ENCODE peak calls at places on chromosomes 13 and 19, in ten cellular contexts. L, E, O, P, C, K, N, H, J and F are unnamed samples.

GRCh38 chr19:7916137-7916907 is 1.7 kb downstream of the TGFBR3L start:
- DNase-seq in O (no peak), N (no peak), H (no peak), K (no peak), E (no peak), C (peak), P (no peak), J (peak), L (no peak), F (no peak)

GRCh38 chr19:8017808-8018207 is 12.4 kb upstream of the ELAVL1 start:
- DNase-seq in K (no peak), P (no peak), J (peak), L (no peak), N (no peak), H (no peak), C (peak), O (no peak), E (no peak), F (no peak)

GRCh38 chr19:16628984-16629691 is 1.1 kb upstream of the MED26 start:
- DNase-seq in O (no peak), C (peak), P (peak), H (peak), N (no peak), L (peak), E (no peak), J (peak), K (peak), F (no peak)

GRCh38 chr19:55621673-55622231 is 2.6 kb downstream of the ZNF784 start:
- DNase-seq in J (no peak), N (no peak), H (no peak), K (no peak), P (no peak), C (no peak), E (no peak), L (no peak), O (no peak), F (no peak)

GRCh38 chr13:91621161-91621560 is 222.7 kb downstream of the GPC5 start:
- DNase-seq in E (no peak), C (no peak), N (no peak), K (no peak), J (no peak), O (no peak), P (no peak), H (no peak), L (no peak), F (no peak)

GRCh38 chr19:48741222-48741999 is 1.0 kb upstream of the RASIP1 start:
- DNase-seq in E (no peak), J (peak), O (peak), L (peak), N (no peak), C (peak), H (peak), P (no peak), K (no peak), F (no peak)

GRCh38 chr13:99956473-99957349 is 14.9 kb downstream of the ZIC5 start:
- DNase-seq in L (no peak), K (no peak), E (no peak), H (no peak), P (no peak), N (no peak), O (no peak), J (no peak), C (no peak), F (no peak)

GRCh38 chr19:3346677-3347353 is 19.6 kb upstream of the NFIC start:
- DNase-seq in C (no peak), E (no peak), P (peak), O (peak), N (peak), K (no peak), L (peak), H (peak), J (peak), F (no peak)

GRCh38 chr13:110630566-110631119 is 15.3 kb downstream of the NAXD start:
- DNase-seq in K (no peak), E (no peak), L (no peak), H (no peak), O (no peak), J (no peak), P (no peak), N (no peak), C (no peak), F (no peak)

GRCh38 chr19:6073858-6074708 is 36.2 kb downstream of the RFX2 start:
- DNase-seq in L (no peak), K (no peak), E (no peak), J (no peak), C (no peak), N (no peak), P (peak), O (peak), H (no peak), F (no peak)

GRCh38 chr19:13082192-13083007 is 20.3 kb downstream of the LYL1 start:
- DNase-seq in K (peak), J (no peak), L (peak), E (no peak), H (no peak), P (no peak), O (no peak), C (peak), N (no peak), F (no peak)

GRCh38 chr13:21164631-21165030 is 11.7 kb downstream of the SKA3 start:
- DNase-seq in J (no peak), K (peak), L (no peak), O (no peak), E (no peak), C (no peak), P (no peak), H (no peak), N (no peak), F (no peak)

GRCh38 chr19:57935731-57936130 is 529 bp upstream of the ZNF418 start:
- DNase-seq in K (no peak), P (no peak), E (no peak), C (no peak), J (no peak), O (no peak), L (no peak), N (no peak), H (no peak), F (no peak)

GRCh38 chr19:50510121-50510670 is 795 bp downstream of the JOSD2 start:
- DNase-seq in H (no peak), P (no peak), C (no peak), K (no peak), N (no peak), J (no peak), E (no peak), O (no peak), L (no peak), F (no peak)

GRCh38 chr19:17673937-17674799 is 14.0 kb downstream of the UNC13A start:
- DNase-seq in H (no peak), C (no peak), J (no peak), L (no peak), K (no peak), O (no peak), E (no peak), N (no peak), P (no peak), F (no peak)

GRCh38 chr19:46928951-46929350 is 68.2 kb downstream of the ARHGAP35 start:
- DNase-seq in C (no peak), P (no peak), O (no peak), J (no peak), K (peak), E (no peak), L (no peak), N (no peak), H (no peak), F (no peak)

GRCh38 chr19:52993342-52994178 is 20.2 kb upstream of the ERVV-1 start:
- DNase-seq in N (peak), C (peak), O (peak), E (peak), H (peak), L (peak), K (peak), P (peak), J (peak), F (peak)

GRCh38 chr19:6412111-6412999 is 12.3 kb downstream of the KHSRP start:
- DNase-seq in L (peak), E (peak), P (peak), J (peak), C (no peak), K (no peak), H (peak), O (no peak), N (no peak), F (peak)

GRCh38 chr13:80113714-80114454 is 227.0 kb downstream of the SPRY2 start:
- DNase-seq in C (no peak), O (no peak), E (no peak), P (no peak), J (no peak), H (no peak), L (no peak), N (no peak), K (no peak), F (no peak)

GRCh38 chr13:112996671-112997091 is 27.7 kb downstream of the MCF2L start:
- DNase-seq in L (no peak), C (no peak), H (no peak), N (no peak), O (no peak), J (peak), P (no peak), K (no peak), E (no peak), F (no peak)

GRCh38 chr13:65417953-65418352 is 1812.2 kb downstream of the PCDH9 start:
- DNase-seq in K (no peak), N (no peak), P (no peak), L (no peak), C (no peak), H (no peak), J (no peak), O (no peak), E (no peak), F (no peak)

GRCh38 chr13:80473695-80474094 is 132.8 kb upstream of the SPRY2 start:
- DNase-seq in O (no peak), K (peak), H (peak), C (no peak), P (no peak), L (no peak), J (no peak), E (no peak), N (no peak), F (no peak)

GRCh38 chr13:99340638-99341037 is 33.4 kb upstream of the GPR183 start:
- DNase-seq in J (no peak), H (no peak), N (no peak), O (no peak), L (no peak), P (no peak), E (no peak), C (no peak), K (no peak), F (no peak)

GRCh38 chr19:11418518-11419506 is at the start of gene RGL3:
- DNase-seq in K (no peak), H (peak), E (no peak), P (no peak), N (no peak), J (peak), L (no peak), C (no peak), O (peak), F (peak)

GRCh38 chr13:22740264-22740663 is 440.5 kb upstream of the SGCG start:
- DNase-seq in N (no peak), K (no peak), P (no peak), E (no peak), C (no peak), O (no peak), J (no peak), L (no peak), H (no peak), F (no peak)

GRCh38 chr19:29266001-29266400 is 53.0 kb upstream of the UQCRFS1 start:
- DNase-seq in P (no peak), H (no peak), L (no peak), K (no peak), O (peak), J (no peak), C (no peak), E (no peak), N (no peak), F (no peak)

GRCh38 chr19:30309983-30310805 is 62.0 kb upstream of the ZNF536 start:
- DNase-seq in P (no peak), C (no peak), N (no peak), L (no peak), O (peak), H (no peak), E (no peak), J (no peak), K (no peak), F (no peak)

GRCh38 chr19:12574036-12574435 is 22.8 kb upstream of the ZNF564 start:
- DNase-seq in H (no peak), L (no peak), J (peak), N (no peak), C (no peak), K (no peak), O (no peak), E (no peak), P (no peak), F (no peak)

GRCh38 chr13:51739403-51740112 is 64.4 kb downstream of the DHRS12 start:
- DNase-seq in K (no peak), E (no peak), P (peak), C (no peak), O (no peak), H (no peak), L (peak), N (peak), J (no peak), F (no peak)

GRCh38 chr19:42271861-42272534 is 2.9 kb downstream of the CIC start:
- DNase-seq in H (peak), J (no peak), O (no peak), K (no peak), C (no peak), L (no peak), N (no peak), P (peak), E (no peak), F (no peak)

GRCh38 chr19:42269518-42270345 is 680 bp downstream of the CIC start:
- DNase-seq in L (peak), O (no peak), P (peak), K (no peak), C (peak), H (peak), J (no peak), E (no peak), N (no peak), F (no peak)

GRCh38 chr19:42271045-42271419 is 2.0 kb downstream of the CIC start:
- DNase-seq in J (no peak), H (peak), O (no peak), N (no peak), C (no peak), E (no peak), L (no peak), K (no peak), P (no peak), F (no peak)

GRCh38 chr19:42268704-42269517 is at the start of gene CIC:
- DNase-seq in H (peak), J (peak), P (peak), C (peak), L (peak), N (peak), O (peak), K (peak), E (peak), F (peak)

GRCh38 chr19:42270346-42271044 is 1.4 kb downstream of the CIC start:
- DNase-seq in P (peak), N (peak), E (no peak), H (peak), J (peak), K (no peak), L (peak), O (no peak), C (peak), F (peak)
- TF ChIP-seq POLR2A in P (no peak), N (peak), E (no peak), H (peak), J (peak), K (peak), L (no peak), O (no peak), C (peak), F (peak)

GRCh38 chr13:33323766-33324525 is 38.4 kb upstream of the STARD13 start:
- DNase-seq in C (no peak), J (no peak), L (no peak), H (no peak), P (no peak), O (no peak), N (no peak), K (peak), E (no peak), F (no peak)

GRCh38 chr13:33321686-33322473 is 36.3 kb upstream of the STARD13 start:
- DNase-seq in N (no peak), K (peak), H (no peak), O (no peak), P (no peak), L (no peak), C (no peak), J (no peak), E (no peak), F (no peak)

GRCh38 chr13:33319859-33320258 is 34.3 kb upstream of the STARD13 start:
- DNase-seq in O (no peak), E (no peak), J (no peak), P (no peak), N (no peak), C (no peak), K (no peak), H (no peak), L (no peak), F (no peak)

GRCh38 chr13:33322965-33323668 is 37.6 kb upstream of the STARD13 start:
- DNase-seq in P (no peak), K (no peak), O (no peak), H (no peak), L (no peak), C (no peak), E (no peak), J (no peak), N (no peak), F (no peak)

DNA sequence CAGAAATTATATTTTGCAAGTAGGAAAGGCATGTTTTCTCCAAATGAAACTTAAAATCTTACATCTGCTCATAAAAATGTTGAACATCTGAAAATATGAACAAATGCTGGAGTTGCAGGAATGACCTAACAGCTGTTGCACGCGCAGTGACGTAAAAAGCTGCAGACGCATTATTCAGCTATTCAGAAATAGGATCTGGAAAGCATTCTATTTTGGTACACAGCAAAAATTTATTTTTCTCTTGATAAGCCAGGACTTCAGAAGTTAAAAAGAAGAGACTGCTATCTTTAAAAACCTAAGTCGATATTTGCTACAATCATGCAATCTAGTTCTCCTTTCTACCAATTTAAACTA is 36.9 kb upstream of the STARD13 start:
- DNase-seq in L (peak), K (peak), J (peak), O (no peak), P (peak), H (no peak), E (no peak), C (no peak), N (no peak), F (no peak)
- TF ChIP-seq POLR2A in L (no peak), K (no peak), J (no peak), O (no peak), P (no peak), H (no peak), E (no peak), C (no peak), N (peak), F (no peak)

GRCh38 chr19:44789943-44790467 is 12.3 kb downstream of the CBLC start:
- DNase-seq in O (no peak), L (no peak), H (no peak), C (no peak), J (no peak), K (no peak), P (no peak), E (no peak), N (no peak), F (no peak)
- TF ChIP-seq POLR2A in O (no peak), L (no peak), H (no peak), C (no peak), J (no peak), K (no peak), P (no peak), E (no peak), N (no peak), F (no peak)

GRCh38 chr13:114200673-114201005 is 21.6 kb downstream of the CFAP97D2 start:
- DNase-seq in K (peak), P (no peak), N (no peak), L (no peak), H (no peak), C (no peak), O (no peak), E (no peak), J (no peak), F (no peak)
- TF ChIP-seq POLR2A in K (no peak), P (no peak), N (no peak), L (no peak), H (no peak), C (no peak), O (no peak), E (no peak), J (no peak), F (no peak)